ENCODE peak calls at places on chromosomes 1 and 21, in ten cellular contexts. N, T, Z, S, O, D, W, J, C and P are unnamed samples.
A peak's percentile ranks its signal among the peaks of the same experiment; 100 is the strongest.

GRCh38 chr1:109959974-109960744 is 24.4 kb upstream of the AHCYL1 start:
- DNase-seq in W (peak; percentile 85), T (no peak), S (no peak), Z (no peak), D (no peak), N (no peak), O (no peak), C (no peak), J (no peak), P (no peak)

GRCh38 chr1:176829261-176829976 is 335.1 kb downstream of the ASTN1 start:
- DNase-seq in J (no peak), T (no peak), S (no peak), Z (no peak), N (no peak), O (no peak), W (no peak), D (no peak), C (no peak), P (no peak)

GRCh38 chr1:3417954-3418353 is 36.5 kb upstream of the ARHGEF16 start:
- DNase-seq in C (no peak), S (no peak), N (no peak), T (no peak), Z (no peak), W (no peak), O (no peak), D (no peak), J (no peak), P (no peak)

GRCh38 chr1:204266504-204267034 is 52.8 kb upstream of the GOLT1A start:
- DNase-seq in S (no peak), J (no peak), N (no peak), T (peak; percentile 43), O (no peak), Z (no peak), C (peak; percentile 40), D (no peak), W (no peak), P (no peak)

GRCh38 chr1:4227986-4228385 is 327.9 kb upstream of the C1orf174 start:
- DNase-seq in N (no peak), Z (no peak), C (no peak), W (no peak), J (peak; percentile 43), D (no peak), S (no peak), O (no peak), T (no peak), P (no peak)

GRCh38 chr21:36337099-36337509 is 17.1 kb downstream of the MORC3 start:
- DNase-seq in C (no peak), Z (no peak), D (no peak), S (no peak), W (peak; percentile 76), J (peak; percentile 20), T (no peak), N (no peak), O (no peak), P (no peak)

GRCh38 chr1:110196917-110197782 is 13.0 kb upstream of the KCNC4 start:
- DNase-seq in N (peak; percentile 47), S (no peak), Z (no peak), W (peak; percentile 69), O (no peak), C (peak; percentile 50), D (peak; percentile 61), J (peak; percentile 89), T (no peak), P (peak; percentile 18)

GRCh38 chr1:88985033-88985432 is 7.4 kb downstream of the KYAT3 start:
- DNase-seq in O (no peak), Z (no peak), W (peak; percentile 95), N (no peak), J (no peak), D (no peak), C (no peak), S (no peak), T (no peak), P (peak; percentile 53)

GRCh38 chr1:71787699-71788098 is 494.6 kb downstream of the NEGR1 start:
- DNase-seq in T (no peak), O (no peak), Z (no peak), D (no peak), S (no peak), C (no peak), W (no peak), N (no peak), J (no peak), P (no peak)

GRCh38 chr1:79448426-79448825 is 441.9 kb upstream of the ADGRL4 start:
- DNase-seq in C (no peak), N (no peak), O (no peak), S (no peak), W (peak; percentile 4), J (no peak), D (no peak), T (no peak), Z (no peak), P (no peak)

GRCh38 chr1:42380617-42381423 is at the start of gene RIMKLA:
- DNase-seq in D (peak; percentile 22), O (peak; percentile 69), Z (peak; percentile 48), J (peak; percentile 71), T (peak; percentile 61), C (peak; percentile 80), N (peak; percentile 26), W (peak; percentile 63), S (no peak), P (peak; percentile 62)

GRCh38 chr21:38995755-38996154 is 187.5 kb downstream of the PSMG1 start:
- DNase-seq in N (no peak), C (peak; percentile 22), J (no peak), S (no peak), W (no peak), O (no peak), D (no peak), Z (no peak), T (no peak), P (no peak)

GRCh38 chr1:116152577-116152943 is 41.4 kb downstream of the MAB21L3 start:
- DNase-seq in N (no peak), J (no peak), D (no peak), O (no peak), S (no peak), Z (no peak), C (no peak), W (no peak), T (no peak), P (no peak)

DNA sequence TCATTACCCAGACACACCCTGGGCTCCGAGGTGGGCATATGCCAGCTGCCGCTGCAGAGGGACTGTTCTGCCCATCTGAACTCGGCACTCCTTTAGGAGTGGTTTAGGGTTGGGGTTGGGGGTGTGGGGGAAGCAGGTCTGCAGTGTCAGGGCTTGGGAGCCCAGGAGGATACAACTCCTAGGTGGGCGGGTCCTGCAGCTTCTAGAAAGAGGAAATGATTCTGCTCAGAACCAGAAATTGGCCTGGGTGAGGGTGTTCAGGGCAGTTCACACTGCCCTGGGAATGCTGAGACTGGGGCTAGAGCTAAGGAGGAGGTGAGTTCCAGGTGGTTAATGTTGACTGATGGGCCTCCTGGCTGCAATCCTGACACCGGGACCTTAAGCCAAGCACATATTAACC is 4.7 kb upstream of the SLC26A9 start:
- DNase-seq in O (no peak), J (no peak), W (no peak), Z (peak; percentile 46), S (no peak), N (no peak), T (no peak), D (no peak), C (no peak), P (no peak)
- H3K4me1 ChIP-seq in O (peaks cover 23% of the 10 kb centered on the region), J (peaks cover 7% of the 10 kb centered on the region), W (peaks cover 17% of the 10 kb centered on the region), Z (no peaks in the 10 kb centered on the region), S (no peaks in the 10 kb centered on the region), N (no peaks in the 10 kb centered on the region), T (no peaks in the 10 kb centered on the region), D (no peaks in the 10 kb centered on the region), C (no peaks in the 10 kb centered on the region), P (peaks cover 46% of the 10 kb centered on the region)

GRCh38 chr1:76620371-76620770 is 246.9 kb upstream of the ST6GALNAC5 start:
- DNase-seq in N (no peak), J (no peak), W (no peak), Z (no peak), D (no peak), T (no peak), C (no peak), O (no peak), S (no peak), P (no peak)
- H3K9me3 ChIP-seq in N (no peaks in the 10 kb centered on the region), J (no peaks in the 10 kb centered on the region), W (no peaks in the 10 kb centered on the region), Z (no peaks in the 10 kb centered on the region), D (no peaks in the 10 kb centered on the region), T (no peaks in the 10 kb centered on the region), C (no peaks in the 10 kb centered on the region), O (no peaks in the 10 kb centered on the region), S (no peaks in the 10 kb centered on the region), P (no peaks in the 10 kb centered on the region)

DNA sequence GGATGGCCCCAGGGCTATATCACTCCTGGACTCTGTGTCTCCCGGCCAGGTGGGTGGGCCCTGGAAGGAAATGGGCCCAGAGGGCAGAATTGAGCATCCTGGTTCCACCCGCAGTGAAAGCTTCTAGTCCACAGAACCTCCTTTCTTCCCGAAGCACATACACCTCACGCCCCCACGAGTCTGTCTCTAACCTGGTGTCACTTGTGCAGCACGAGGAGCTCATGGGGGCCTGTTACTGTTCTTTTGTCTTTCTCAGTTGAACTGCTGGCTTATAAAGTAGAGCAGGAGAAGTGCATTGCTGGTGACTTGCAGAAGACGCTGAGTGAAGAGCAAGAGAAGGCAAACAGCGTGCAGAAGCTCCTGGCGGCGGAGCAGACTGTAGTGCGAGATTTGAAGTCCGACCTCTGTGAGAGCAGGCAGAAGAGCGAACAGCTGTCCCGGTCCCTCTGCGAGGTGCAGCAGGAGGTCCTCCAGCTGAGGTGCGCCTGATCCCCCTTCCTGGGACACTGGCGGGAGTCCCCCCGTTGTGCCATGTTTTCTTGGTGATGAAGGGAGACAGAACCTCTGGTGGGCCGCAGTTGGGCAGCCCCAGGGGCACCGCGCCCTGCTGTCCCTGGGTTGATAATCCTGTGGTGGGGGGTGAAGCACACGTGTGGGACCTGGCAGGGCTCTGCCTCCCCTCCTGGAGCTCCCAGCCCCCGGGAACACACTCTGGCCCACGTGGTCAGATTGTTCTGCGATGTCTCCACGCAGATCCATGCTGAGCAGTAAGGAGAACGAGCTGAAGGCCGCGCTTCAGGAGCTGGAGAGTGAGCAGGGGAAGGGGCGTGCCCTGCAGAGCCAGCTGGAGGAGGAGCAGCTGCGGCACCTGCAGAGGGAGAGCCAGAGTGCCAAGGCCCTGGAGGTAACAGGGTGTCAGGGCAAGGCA is 28.7 kb upstream of the DIP2A start:
- DNase-seq in W (no peak), Z (no peak), T (no peak), J (no peak), N (no peak), C (peak; percentile 56), D (no peak), O (no peak), S (no peak), P (no peak)
- H3K36me3 ChIP-seq in W (peaks cover 27% of the 10 kb centered on the region), Z (peaks cover 8% of the 10 kb centered on the region), T (peaks cover 41% of the 10 kb centered on the region), J (peaks cover 70% of the 10 kb centered on the region), N (peaks cover 8% of the 10 kb centered on the region), C (peaks cover 17% of the 10 kb centered on the region), D (peaks cover 8% of the 10 kb centered on the region), O (peaks cover 4% of the 10 kb centered on the region), S (peaks cover 98% of the 10 kb centered on the region), P (peaks cover 29% of the 10 kb centered on the region)

DNA sequence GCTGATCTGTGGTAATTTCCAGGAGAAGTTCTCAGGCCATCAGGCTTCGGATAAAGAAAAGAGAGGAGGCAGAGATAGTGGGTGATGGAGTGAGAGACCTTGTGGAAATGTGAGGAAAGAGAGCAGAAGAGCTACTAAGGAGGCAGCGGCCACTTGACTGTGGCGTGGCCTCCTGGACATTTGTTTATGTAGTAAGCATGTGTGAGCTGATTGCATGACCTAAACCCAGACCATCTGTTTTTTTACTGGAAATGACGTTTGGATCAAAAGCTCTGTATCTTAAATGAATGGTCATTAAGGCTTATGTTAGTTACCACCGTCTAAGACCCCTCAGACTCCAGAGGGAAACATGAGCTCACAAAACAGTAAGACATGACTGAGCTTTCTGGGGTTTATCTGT is 13.6 kb downstream of the ATP1B1 start:
- DNase-seq in Z (no peak), W (no peak), N (no peak), S (no peak), D (no peak), T (no peak), C (no peak), J (no peak), O (no peak), P (peak; percentile 56)
- H3K4me1 ChIP-seq in Z (no peaks in the 10 kb centered on the region), W (peaks cover 47% of the 10 kb centered on the region), N (no peaks in the 10 kb centered on the region), S (no peaks in the 10 kb centered on the region), D (no peaks in the 10 kb centered on the region), T (peaks cover 34% of the 10 kb centered on the region), C (peaks cover 35% of the 10 kb centered on the region), J (peaks cover 5% of the 10 kb centered on the region), O (peaks cover 36% of the 10 kb centered on the region), P (peaks cover 81% of the 10 kb centered on the region)